ENCODE peak calls at places on chromosomes 1 and 21, in seven cellular contexts. Z, L, I, T, A, Y and E are unnamed samples.
A peak's percentile ranks its signal among the peaks of the same experiment; 100 is the strongest.

GRCh38 chr1:30668546-30669327 is 54.6 kb downstream of the MATN1 start:
- DNase-seq in Z (peak; percentile 14), L (no peak), I (no peak), T (no peak), A (peak; percentile 29), Y (no peak), E (no peak)

GRCh38 chr1:229664133-229664689 is 38.2 kb downstream of the URB2 start:
- DNase-seq in Z (peak; percentile 39), L (no peak), I (no peak), T (no peak), A (peak; percentile 66), Y (peak; percentile 67), E (peak; percentile 80)

GRCh38 chr1:18760156-18760555 is 99.3 kb downstream of the TAS1R2 start:
- DNase-seq in Z (no peak), L (no peak), I (no peak), T (no peak), A (no peak), Y (no peak), E (no peak)

GRCh38 chr1:109827466-109827865 is 63.7 kb upstream of the EPS8L3 start:
- DNase-seq in Z (no peak), L (no peak), I (peak; percentile 54), T (no peak), A (no peak), Y (no peak), E (no peak)

GRCh38 chr1:180194048-180194425 is 36.0 kb upstream of the LHX4 start:
- DNase-seq in Z (no peak), L (no peak), I (no peak), T (no peak), A (no peak), Y (no peak), E (no peak)

GRCh38 chr1:21879928-21880618 is 57.0 kb downstream of the HSPG2 start:
- DNase-seq in Z (no peak), L (no peak), I (no peak), T (no peak), A (no peak), Y (no peak), E (no peak)

GRCh38 chr1:86981482-86982311 is 67.3 kb downstream of the HS2ST1 start:
- DNase-seq in Z (no peak), L (no peak), I (no peak), T (no peak), A (no peak), Y (no peak), E (no peak)

GRCh38 chr1:229222081-229222480 is 48.8 kb upstream of the RAB4A start:
- DNase-seq in Z (no peak), L (no peak), I (no peak), T (no peak), A (no peak), Y (no peak), E (no peak)

GRCh38 chr1:222087207-222087920 is 345.5 kb upstream of the DUSP10 start:
- DNase-seq in Z (no peak), L (no peak), I (no peak), T (no peak), A (no peak), Y (no peak), E (no peak)

GRCh38 chr1:244022301-244022700 is 28.8 kb upstream of the ZBTB18 start:
- DNase-seq in Z (no peak), L (no peak), I (no peak), T (no peak), A (no peak), Y (no peak), E (no peak)

DNA sequence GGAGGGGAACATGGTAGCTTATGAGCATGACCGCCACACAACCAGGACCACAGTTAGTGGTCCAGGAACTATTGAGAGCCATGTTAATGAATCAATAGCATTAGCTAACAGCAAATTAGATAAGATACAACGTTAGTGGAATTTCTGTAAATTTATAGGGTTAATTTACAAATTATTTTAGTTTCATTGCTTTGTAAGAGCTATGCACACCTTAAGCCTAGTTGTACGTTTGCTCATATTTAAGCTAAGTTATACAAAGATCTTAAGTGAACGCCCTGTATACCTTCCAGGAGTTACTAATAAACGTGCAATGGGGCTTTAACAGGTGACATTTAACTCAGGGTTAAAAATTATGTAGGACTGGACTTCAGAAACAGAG is 749 bp downstream of the EXOSC10 start:
- DNase-seq in Z (no peak), L (no peak), I (no peak), T (no peak), A (no peak), Y (no peak), E (no peak)
- H3K4me1 ChIP-seq in Z (no peaks in the 10 kb centered on the region), L (peaks cover 19% of the 10 kb centered on the region), I (no peaks in the 10 kb centered on the region), T (peaks cover 8% of the 10 kb centered on the region), A (peaks cover 7% of the 10 kb centered on the region), Y (peaks cover 15% of the 10 kb centered on the region), E (peaks cover 16% of the 10 kb centered on the region)

GRCh38 chr1:116910379-116911165 is 856 bp downstream of the PTGFRN start:
- DNase-seq in Z (peak; percentile 46), L (peak; percentile 41), I (peak; percentile 68), T (peak; percentile 12), A (peak; percentile 82), Y (peak; percentile 67), E (no peak)

GRCh38 chr1:116908266-116908665 is 1.4 kb upstream of the PTGFRN start:
- DNase-seq in Z (no peak), L (no peak), I (peak; percentile 15), T (no peak), A (no peak), Y (no peak), E (no peak)

GRCh38 chr1:116907351-116907750 is 2.4 kb upstream of the PTGFRN start:
- DNase-seq in Z (no peak), L (no peak), I (no peak), T (no peak), A (no peak), Y (no peak), E (no peak)

GRCh38 chr1:116909511-116910378 is at the start of gene PTGFRN:
- DNase-seq in Z (peak; percentile 74), L (peak; percentile 65), I (peak; percentile 76), T (peak; percentile 35), A (peak; percentile 89), Y (peak; percentile 14), E (no peak)

DNA sequence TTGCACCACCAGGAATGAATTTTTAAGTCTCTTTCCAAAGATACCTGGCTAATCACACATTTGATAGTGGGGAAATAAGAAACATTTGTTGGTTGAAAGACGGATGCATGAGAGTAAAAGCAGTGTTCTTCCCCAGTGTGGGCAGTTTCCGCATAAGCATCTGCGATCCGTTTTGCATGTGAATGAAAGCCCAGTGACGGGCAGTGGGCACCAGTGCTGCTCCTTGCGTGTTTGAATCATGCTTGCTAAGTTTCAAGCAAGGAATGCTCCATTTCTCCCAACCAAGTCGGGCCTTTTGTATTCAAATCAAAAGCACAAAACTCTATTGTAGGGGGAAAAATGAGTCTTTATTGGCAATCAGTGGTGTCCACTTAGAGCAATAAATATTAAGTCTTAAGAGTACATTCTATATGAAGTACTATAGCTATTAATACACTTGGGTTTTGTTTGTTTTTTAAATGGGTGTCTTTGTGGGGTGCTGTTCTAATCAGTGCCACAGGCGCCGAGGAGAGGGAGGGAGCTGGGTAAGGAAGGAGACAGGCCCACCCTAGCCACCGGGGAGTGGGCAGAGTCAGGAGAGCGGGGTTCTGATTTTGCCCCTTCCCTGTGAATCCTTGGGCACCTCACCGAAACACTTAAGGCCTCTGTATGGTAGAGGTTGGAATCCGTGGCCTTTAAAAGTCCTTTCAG is 750 bp upstream of the PTGFRN start:
- DNase-seq in Z (no peak), L (no peak), I (no peak), T (no peak), A (no peak), Y (no peak), E (no peak)
- H3K4me1 ChIP-seq in Z (no peaks in the 10 kb centered on the region), L (peaks cover 10% of the 10 kb centered on the region), I (no peaks in the 10 kb centered on the region), T (peaks cover 16% of the 10 kb centered on the region), A (no peaks in the 10 kb centered on the region), Y (peaks cover 11% of the 10 kb centered on the region), E (no peaks in the 10 kb centered on the region)

DNA sequence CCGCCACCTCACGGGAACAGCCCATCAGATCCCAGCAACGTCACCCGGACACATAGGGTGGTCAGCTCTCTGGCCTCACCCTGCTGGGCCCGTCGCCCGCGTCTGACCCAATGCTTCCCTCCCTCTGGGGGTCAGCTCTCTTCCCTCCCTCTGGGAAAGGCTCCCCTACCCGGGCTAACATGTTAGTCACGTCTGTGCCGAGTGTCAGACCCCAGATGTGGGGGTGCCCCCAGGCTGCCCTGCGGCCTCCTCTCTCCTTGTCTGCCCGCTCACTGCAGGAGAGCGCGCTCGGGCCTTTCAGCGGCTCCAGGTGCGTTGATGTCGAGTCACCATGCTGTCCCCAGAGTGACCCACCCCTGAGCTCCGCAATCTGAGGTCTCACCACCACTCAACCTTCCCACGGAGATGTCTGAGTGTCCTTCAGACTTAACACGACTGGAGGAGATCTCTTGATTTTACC is 34.3 kb downstream of the SLC37A1 start:
- DNase-seq in Z (no peak), L (peak; percentile 24), I (no peak), T (no peak), A (no peak), Y (no peak), E (no peak)
- H3K4me1 ChIP-seq in Z (no peaks in the 10 kb centered on the region), L (no peaks in the 10 kb centered on the region), I (no peaks in the 10 kb centered on the region), T (no peaks in the 10 kb centered on the region), A (no peaks in the 10 kb centered on the region), Y (no peaks in the 10 kb centered on the region), E (peaks cover under 1% of the 10 kb centered on the region)

GRCh38 chr21:25925064-25925463 is 190.3 kb downstream of the GABPA start:
- DNase-seq in Z (peak; percentile 43), L (no peak), I (no peak), T (no peak), A (no peak), Y (no peak), E (no peak)
- H3K4me1 ChIP-seq in Z (peaks cover 4% of the 10 kb centered on the region), L (peaks cover 10% of the 10 kb centered on the region), I (peaks cover 4% of the 10 kb centered on the region), T (no peaks in the 10 kb centered on the region), A (peaks cover 11% of the 10 kb centered on the region), Y (no peaks in the 10 kb centered on the region), E (no peaks in the 10 kb centered on the region)